ENCODE peak calls at places on chromosomes 6 and 20, in five cellular contexts. W, H, M, K and F are unnamed samples.

GRCh38 chr20:50789968-50790650 is 4.8 kb upstream of the BCAS4 start:
- DNase-seq in W (no peak), H (no peak), M (no peak), K (no peak), F (no peak)

GRCh38 chr20:31368301-31368700 is at the start of gene DEFB118:
- DNase-seq in W (no peak), H (no peak), M (no peak), K (no peak), F (no peak)

GRCh38 chr6:121354764-121355163 is 20.5 kb upstream of the TBC1D32 start:
- DNase-seq in W (peak), H (no peak), M (peak), K (no peak), F (no peak)

GRCh38 chr6:154367839-154368695 is 11.5 kb upstream of the IPCEF1 start:
- DNase-seq in W (peak), H (no peak), M (no peak), K (no peak), F (no peak)

GRCh38 chr6:123849406-123849805 is 45.7 kb downstream of the NKAIN2 start:
- DNase-seq in W (no peak), H (no peak), M (no peak), K (no peak), F (no peak)

GRCh38 chr6:170125447-170126300 is 165.2 kb downstream of the DLL1 start:
- DNase-seq in W (no peak), H (no peak), M (no peak), K (no peak), F (peak)

GRCh38 chr6:163412345-163412744 is 2.2 kb upstream of the QKI start:
- DNase-seq in W (no peak), H (no peak), M (no peak), K (no peak), F (no peak)

GRCh38 chr6:127366281-127367022 is 23.0 kb upstream of the ECHDC1 start:
- DNase-seq in W (peak), H (peak), M (peak), K (no peak), F (no peak)

GRCh38 chr6:41570270-41570615 is 24.1 kb downstream of the FOXP4 start:
- DNase-seq in W (no peak), H (no peak), M (no peak), K (no peak), F (no peak)

GRCh38 chr6:20211037-20211940 is 980 bp downstream of the MBOAT1 start:
- DNase-seq in W (peak), H (no peak), M (peak), K (no peak), F (no peak)

GRCh38 chr6:380234-381218 is 11.0 kb upstream of the IRF4 start:
- DNase-seq in W (no peak), H (no peak), M (no peak), K (peak), F (no peak)

GRCh38 chr6:111765681-111766523 is 107.3 kb downstream of the FYN start:
- DNase-seq in W (peak), H (no peak), M (no peak), K (no peak), F (no peak)

GRCh38 chr6:169112483-169113320 is 140.9 kb downstream of the THBS2 start:
- DNase-seq in W (no peak), H (no peak), M (no peak), K (no peak), F (no peak)

DNA sequence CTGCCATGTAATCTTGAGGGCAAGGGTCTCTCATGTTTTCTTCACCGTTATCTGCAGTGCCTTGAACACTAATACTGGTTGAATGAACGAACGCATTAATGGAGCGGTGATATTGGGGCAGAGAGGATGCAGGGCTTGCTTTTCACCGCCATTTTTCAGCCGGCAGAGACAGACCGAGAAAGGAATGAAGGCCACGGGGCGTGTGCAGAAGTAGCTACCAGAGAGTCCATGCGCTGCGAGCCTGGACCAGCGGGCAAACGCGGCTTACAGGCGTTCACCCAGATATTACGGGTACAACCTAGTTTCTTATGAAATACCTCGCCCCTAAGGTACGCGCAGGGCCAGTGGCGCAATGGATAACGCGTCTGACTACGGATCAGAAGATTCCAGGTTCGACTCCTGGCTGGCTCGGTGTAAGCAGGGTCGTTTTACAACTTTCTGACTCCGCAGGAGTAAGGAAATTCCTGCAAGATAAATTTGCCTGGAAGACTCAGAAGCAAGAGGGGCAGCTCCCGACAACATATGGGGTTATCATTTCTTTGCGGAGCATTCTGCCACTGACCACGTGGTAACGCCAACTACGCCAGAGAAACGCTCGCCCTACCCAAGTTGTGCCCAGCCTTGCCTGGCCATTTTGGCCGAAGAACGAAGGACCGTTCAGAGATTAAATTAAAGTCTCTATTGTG is 863 bp upstream of the HMGN4 start:
- DNase-seq in W (peak), H (peak), M (peak), K (peak), F (peak)
- TF ChIP-seq CTCF in W (no peak), H (no peak), M (no peak), K (no peak), F (no peak)

GRCh38 chr6:36791085-36791484 is 48.2 kb downstream of the CPNE5 start:
- DNase-seq in W (no peak), H (no peak), M (no peak), K (no peak), F (no peak)

GRCh38 chr6:36791553-36792171 is 47.6 kb downstream of the CPNE5 start:
- DNase-seq in W (no peak), H (no peak), M (no peak), K (no peak), F (no peak)

GRCh38 chr6:36793913-36794703 is 45.1 kb downstream of the CPNE5 start:
- DNase-seq in W (no peak), H (no peak), M (no peak), K (no peak), F (no peak)

GRCh38 chr6:36794704-36795065 is 44.6 kb downstream of the CPNE5 start:
- DNase-seq in W (no peak), H (no peak), M (no peak), K (no peak), F (no peak)

GRCh38 chr6:36793296-36793912 is 45.8 kb downstream of the CPNE5 start:
- DNase-seq in W (no peak), H (no peak), M (no peak), K (no peak), F (no peak)
- TF ChIP-seq CTCF in W (no peak), H (no peak), M (no peak), K (no peak), F (no peak)

GRCh38 chr6:124854338-124854922 is 107.8 kb upstream of the RNF217 start:
- DNase-seq in W (no peak), H (no peak), M (no peak), K (no peak), F (no peak)
- TF ChIP-seq CTCF in W (no peak), H (peak), M (no peak), K (no peak), F (peak)

DNA sequence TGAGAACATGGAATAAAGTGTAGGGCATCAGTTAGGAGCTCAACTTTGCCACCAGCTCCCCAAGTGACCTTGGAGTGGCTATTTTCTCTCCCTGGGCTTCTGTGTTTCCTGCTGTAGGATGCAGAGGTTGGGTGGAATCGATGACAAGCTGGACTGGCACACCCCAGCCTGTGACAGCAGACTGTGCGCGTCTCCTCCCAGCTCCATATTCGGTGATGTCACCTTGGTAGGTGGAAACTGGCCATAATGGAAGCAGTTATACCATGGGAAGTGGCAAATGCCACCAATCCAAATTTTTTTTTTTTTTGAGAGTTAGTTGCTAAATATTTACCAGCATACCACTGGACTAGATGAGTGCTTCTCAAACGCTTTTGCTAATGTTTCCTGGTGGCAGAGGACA is 85.2 kb downstream of the BANF2 start:
- DNase-seq in W (no peak), H (no peak), M (no peak), K (no peak), F (no peak)
- TF ChIP-seq CTCF in W (no peak), H (no peak), M (no peak), K (no peak), F (no peak)

GRCh38 chr20:11919046-11919445 is 1.4 kb downstream of the BTBD3 start:
- DNase-seq in W (peak), H (no peak), M (no peak), K (no peak), F (no peak)

GRCh38 chr20:11918280-11918952 is 723 bp downstream of the BTBD3 start:
- DNase-seq in W (no peak), H (no peak), M (no peak), K (no peak), F (no peak)

GRCh38 chr20:11920083-11920482 is 2.4 kb downstream of the BTBD3 start:
- DNase-seq in W (no peak), H (no peak), M (no peak), K (no peak), F (no peak)

GRCh38 chr20:11919571-11919970 is 1.9 kb downstream of the BTBD3 start:
- DNase-seq in W (no peak), H (no peak), M (no peak), K (no peak), F (no peak)

DNA sequence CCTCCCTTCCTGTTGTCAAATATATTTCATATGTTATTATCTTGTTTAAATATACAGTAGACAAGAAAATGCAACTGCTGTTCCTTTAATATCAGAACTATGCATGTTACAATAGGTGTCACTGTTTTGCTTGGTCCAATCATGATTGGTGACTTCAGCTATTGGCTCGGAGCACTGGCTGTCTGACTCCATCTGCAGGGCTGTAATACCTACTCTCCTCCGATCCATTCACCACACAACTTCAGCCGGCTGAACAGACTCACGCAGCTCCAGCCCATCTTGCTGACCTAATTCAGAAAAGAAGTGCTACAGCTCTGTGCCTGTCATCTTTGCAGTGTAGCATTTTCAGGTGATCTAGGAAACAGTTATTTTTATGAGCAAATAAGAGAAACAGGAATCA is at the start of gene BTBD3:
- DNase-seq in W (peak), H (no peak), M (no peak), K (no peak), F (no peak)
- TF ChIP-seq CTCF in W (no peak), H (no peak), M (no peak), K (no peak), F (no peak)

DNA sequence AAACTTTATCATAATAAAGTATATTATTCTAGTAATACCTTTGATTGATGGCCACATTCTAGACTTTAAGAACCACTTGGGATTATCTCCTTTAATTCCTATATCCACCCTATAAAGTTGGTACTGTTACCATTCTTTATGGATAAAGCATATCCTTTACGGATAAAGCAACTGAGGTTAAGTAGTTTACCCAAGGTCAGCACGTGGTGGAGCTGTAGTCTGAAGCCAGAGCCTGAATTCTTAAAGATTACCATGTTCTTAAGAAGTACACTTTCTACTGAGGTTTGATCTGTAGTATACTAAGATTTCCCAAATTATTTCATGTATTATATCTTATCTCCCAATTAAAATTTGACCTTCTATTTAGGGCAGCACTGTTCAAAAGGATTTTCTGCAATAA is 3.0 kb upstream of the NCOA7 start:
- DNase-seq in W (peak), H (no peak), M (peak), K (no peak), F (no peak)
- TF ChIP-seq CTCF in W (peak), H (peak), M (no peak), K (no peak), F (no peak)

GRCh38 chr6:31922942-31923341 is 4.6 kb upstream of the C2 start:
- DNase-seq in W (no peak), H (no peak), M (peak), K (no peak), F (no peak)
- TF ChIP-seq CTCF in W (no peak), H (no peak), M (no peak), K (no peak), F (no peak)

GRCh38 chr6:122580731-122581130 is 29.5 kb upstream of the PKIB start:
- DNase-seq in W (no peak), H (no peak), M (peak), K (no peak), F (no peak)
- TF ChIP-seq CTCF in W (no peak), H (no peak), M (peak), K (no peak), F (no peak)

GRCh38 chr20:37992802-37993538 is 40.3 kb downstream of the TTI1 start:
- DNase-seq in W (peak), H (no peak), M (peak), K (no peak), F (no peak)
- TF ChIP-seq CTCF in W (peak), H (peak), M (peak), K (peak), F (peak)